ENCODE peak calls at places on chromosomes 16 and 17, in ten cellular contexts. F is stimulated activated CD8-positive, alpha-beta memory T cell treated with anti-CD3 and anti-CD28 coated beads, Interleukin-4, amount 100 ng/mL, for 24 hours; I is GF-D8; P is effector memory CD4-positive, alpha-beta T cell; B is cardiac fibroblast; D is progenitor cell of endocrine pancreas; C is nephron progenitor cell; G is Caco-2; T is T-helper 17 cell; K is foreskin fibroblast. A is an unnamed sample.

GRCh38 chr17:78664476-78665384 is 87.5 kb upstream of the DNAH17 start:
- DNase-seq in D (no peak), F (no peak), G (no peak), P (no peak), K (peak), T (no peak), I (no peak), B (peak), C (no peak), A (no peak)

GRCh38 chr16:396605-397004 is 394 bp upstream of the NME4 start:
- DNase-seq in B (peak), I (peak), K (peak), D (no peak), T (no peak), F (no peak), G (no peak), P (no peak), C (peak), A (no peak)

GRCh38 chr17:45161288-45162021 is at the start of gene HEXIM2:
- DNase-seq in B (peak), P (peak), F (peak), I (peak), K (peak), C (peak), T (peak), G (peak), D (peak), A (peak)

GRCh38 chr16:16001856-16002255 is 52.4 kb downstream of the ABCC1 start:
- DNase-seq in D (no peak), K (no peak), I (peak), F (no peak), C (no peak), P (no peak), G (no peak), B (no peak), T (no peak), A (no peak)

GRCh38 chr17:44350733-44351226 is 5.7 kb downstream of the GRN start:
- DNase-seq in B (peak), F (peak), D (peak), T (peak), I (peak), K (peak), G (peak), P (peak), C (peak), A (peak)

GRCh38 chr16:14560523-14560922 is 69.5 kb downstream of the PARN start:
- DNase-seq in D (no peak), P (no peak), F (no peak), C (no peak), I (no peak), B (no peak), T (no peak), K (no peak), G (no peak), A (no peak)

GRCh38 chr16:70253291-70254094 is 1.8 kb upstream of the EXOSC6 start:
- DNase-seq in G (peak), I (no peak), B (peak), F (no peak), K (peak), T (peak), P (no peak), C (peak), D (no peak), A (no peak)

GRCh38 chr17:54900457-54901229 is at the start of gene TOM1L1:
- DNase-seq in I (no peak), D (peak), C (peak), G (peak), K (peak), P (no peak), B (peak), F (no peak), T (peak), A (no peak)

GRCh38 chr16:84803146-84803545 is 16.6 kb upstream of the CRISPLD2 start:
- DNase-seq in C (no peak), G (no peak), T (no peak), F (no peak), I (no peak), K (no peak), P (no peak), B (no peak), D (no peak), A (no peak)

GRCh38 chr17:82300707-82301270 is 16.6 kb downstream of the CD7 start:
- DNase-seq in C (peak), K (peak), F (no peak), I (no peak), B (peak), P (no peak), G (no peak), T (peak), D (peak), A (no peak)

GRCh38 chr17:77891602-77892001 is 66.9 kb upstream of the TNRC6C start:
- DNase-seq in D (no peak), G (peak), F (no peak), P (no peak), C (no peak), K (no peak), B (no peak), T (no peak), I (no peak), A (no peak)

GRCh38 chr16:46658925-46659324 is 30.1 kb downstream of the VPS35 start:
- DNase-seq in D (no peak), B (no peak), K (no peak), F (no peak), P (no peak), T (no peak), C (no peak), G (no peak), I (peak), A (no peak)

GRCh38 chr16:30084816-30085159 is 6.9 kb downstream of the TBX6 start:
- DNase-seq in B (peak), F (no peak), T (no peak), G (no peak), I (no peak), K (no peak), P (no peak), D (no peak), C (no peak), A (no peak)

GRCh38 chr17:57215317-57215716 is 41.0 kb upstream of the MSI2 start:
- DNase-seq in G (no peak), C (no peak), D (no peak), F (no peak), B (peak), P (no peak), I (no peak), T (no peak), K (peak), A (no peak)

A was measured in omental fat pad.